ENCODE peak calls at places on chromosomes 11 and 22, in eight cellular contexts. X is colonic mucosa, J is keratinocyte, B is spleen, F is GM23248, G is stomach, Q is right lobe of liver, P is fibroblast of lung. S is an unnamed sample.

GRCh38 chr11:69111578-69112247 is 44.0 kb upstream of the SMIM38 start:
- DNase-seq in X (no peak), J (no peak), B (no peak), F (no peak), G (no peak), Q (no peak), P (no peak), S (peak; percentile 60)

GRCh38 chr11:21401496-21401895 is 732.1 kb downstream of the NELL1 start:
- DNase-seq in X (no peak), J (peak; percentile 71), B (no peak), F (no peak), G (no peak), Q (no peak), P (no peak), S (no peak)

GRCh38 chr11:97454988-97455387 is 1065.2 kb downstream of the JRKL start:
- DNase-seq in X (no peak), J (no peak), B (no peak), F (peak; percentile 6), G (no peak), Q (no peak), P (peak; percentile 54), S (no peak)

GRCh38 chr11:127789887-127790286 is 789.3 kb upstream of the KIRREL3 start:
- DNase-seq in X (peak; percentile 33), J (no peak), B (no peak), F (peak; percentile 6), G (no peak), Q (peak; percentile 51), P (no peak), S (no peak)

GRCh38 chr22:33896801-33897620 is 23.3 kb downstream of the LARGE1 start:
- DNase-seq in X (no peak), J (no peak), B (no peak), F (peak; percentile 64), G (no peak), Q (no peak), P (no peak), S (no peak)

GRCh38 chr11:908273-908672 is 2.3 kb downstream of the CHID1 start:
- DNase-seq in X (no peak), J (no peak), B (no peak), F (peak; percentile 34), G (no peak), Q (no peak), P (no peak), S (no peak)

GRCh38 chr22:44023404-44024287 is 456 bp upstream of the PARVB start:
- DNase-seq in X (peak; percentile 33), J (no peak), B (peak; percentile 89), F (peak; percentile 71), G (peak; percentile 54), Q (peak; percentile 64), P (peak; percentile 32), S (peak; percentile 87)

GRCh38 chr22:27629908-27630733 is 171.4 kb downstream of the MN1 start:
- DNase-seq in X (no peak), J (no peak), B (no peak), F (no peak), G (no peak), Q (no peak), P (no peak), S (no peak)

GRCh38 chr11:1076061-1076665 is 1.5 kb downstream of the MUC2 start:
- DNase-seq in X (no peak), J (no peak), B (peak; percentile 48), F (no peak), G (no peak), Q (no peak), P (no peak), S (peak; percentile 66)

GRCh38 chr11:133718238-133718637 is 127.1 kb downstream of the SPATA19 start:
- DNase-seq in X (no peak), J (no peak), B (no peak), F (no peak), G (no peak), Q (no peak), P (no peak), S (no peak)

GRCh38 chr22:48182036-48182435 is 1419.6 kb downstream of the TBC1D22A start:
- DNase-seq in X (no peak), J (no peak), B (no peak), F (no peak), G (no peak), Q (no peak), P (no peak), S (no peak)

GRCh38 chr22:48180631-48181030 is 1418.2 kb downstream of the TBC1D22A start:
- DNase-seq in X (no peak), J (no peak), B (no peak), F (peak; percentile 13), G (no peak), Q (no peak), P (no peak), S (no peak)

GRCh38 chr22:48179571-48180546 is 1417.4 kb downstream of the TBC1D22A start:
- DNase-seq in X (no peak), J (no peak), B (no peak), F (no peak), G (no peak), Q (no peak), P (no peak), S (no peak)

GRCh38 chr22:48182896-48183805 is 1420.7 kb downstream of the TBC1D22A start:
- DNase-seq in X (no peak), J (no peak), B (no peak), F (no peak), G (no peak), Q (no peak), P (no peak), S (no peak)

DNA sequence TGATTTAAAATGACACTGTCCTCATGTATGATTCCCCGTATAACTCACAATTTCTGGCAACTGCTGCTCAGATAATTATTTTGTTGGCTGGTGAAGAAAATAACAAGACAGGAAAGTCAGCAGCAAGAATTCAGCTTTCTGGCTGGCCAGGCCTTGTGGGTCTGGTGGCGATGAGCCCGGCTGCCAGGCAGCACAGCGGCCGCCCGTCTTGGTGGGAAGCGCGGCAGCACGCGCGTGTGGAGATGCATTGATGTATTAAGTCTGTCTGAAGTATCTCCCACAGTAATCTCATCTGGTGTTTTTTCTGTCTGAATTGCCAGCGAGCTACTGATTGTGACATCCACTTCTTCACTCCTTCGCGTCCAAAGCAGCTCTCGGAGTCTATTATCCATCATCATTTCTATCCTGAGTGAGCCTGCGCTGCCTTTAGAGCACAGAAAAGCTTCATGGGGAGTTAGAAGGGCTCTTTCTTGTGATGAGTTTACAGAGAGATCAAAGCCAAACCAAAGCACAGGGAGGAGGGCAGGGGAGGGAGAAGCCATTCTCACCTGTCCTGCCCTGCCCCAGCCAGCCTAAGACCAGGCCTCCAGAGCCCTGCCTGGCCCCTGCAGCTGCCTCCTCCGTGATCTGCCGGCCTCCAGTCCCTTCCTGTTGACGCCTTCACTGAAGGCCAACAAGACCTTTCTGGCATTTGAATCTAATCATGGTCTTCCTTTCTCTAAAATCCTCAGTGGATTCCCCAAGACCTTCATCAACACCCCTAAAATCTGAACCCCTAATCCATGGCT is 1418.9 kb downstream of the TBC1D22A start:
- DNase-seq in X (no peak), J (no peak), B (no peak), F (no peak), G (no peak), Q (no peak), P (no peak), S (no peak)
- H3K9me3 ChIP-seq in X (no peaks in the 10 kb centered on the region), J (peaks cover 19% of the 10 kb centered on the region), B (no peaks in the 10 kb centered on the region), F (no peaks in the 10 kb centered on the region), G (no peaks in the 10 kb centered on the region), Q (no peaks in the 10 kb centered on the region), P (no peaks in the 10 kb centered on the region), S (no peaks in the 10 kb centered on the region)

GRCh38 chr11:2694995-2695939 is 4.5 kb downstream of the KCNQ1OT1 start:
- DNase-seq in X (no peak), J (no peak), B (peak; percentile 40), F (no peak), G (no peak), Q (peak; percentile 27), P (no peak), S (no peak)
- H3K4me3 ChIP-seq in X (no peak overlapping the region), J (no peak overlapping the region), B (no peak overlapping the region), F (no peak overlapping the region), G (no peak overlapping the region), Q (no peak overlapping the region), P (no peak overlapping the region), S (peak overlapping the region; percentile 11)

DNA sequence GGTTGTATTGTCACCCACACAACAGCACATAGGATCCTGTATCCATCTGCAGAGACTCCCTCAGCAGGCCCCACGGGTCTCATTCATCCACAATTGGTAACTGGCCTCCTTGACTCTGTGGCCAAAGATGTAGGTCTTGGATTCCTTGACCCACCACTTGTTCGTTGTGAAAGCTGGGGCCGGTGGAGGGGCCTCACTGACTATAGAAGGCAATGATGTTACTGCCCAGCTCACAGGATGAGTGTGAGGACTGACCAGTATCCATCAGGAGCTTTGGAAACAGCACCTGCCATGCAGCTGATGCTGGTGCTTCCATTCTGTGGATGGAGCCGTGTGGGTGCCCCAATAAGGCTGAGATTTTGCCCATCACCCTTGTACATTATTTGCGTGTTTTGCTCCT is 615.7 kb downstream of the BRD1 start:
- DNase-seq in X (no peak), J (no peak), B (peak; percentile 36), F (no peak), G (peak; percentile 23), Q (peak; percentile 12), P (no peak), S (peak; percentile 11)
- H3K9me3 ChIP-seq in X (no peaks in the 10 kb centered on the region), J (peaks cover 14% of the 10 kb centered on the region), B (no peaks in the 10 kb centered on the region), F (no peaks in the 10 kb centered on the region), G (peaks cover 14% of the 10 kb centered on the region), Q (no peaks in the 10 kb centered on the region), P (no peaks in the 10 kb centered on the region), S (no peaks in the 10 kb centered on the region)

GRCh38 chr11:7982582-7983119 is 4.5 kb upstream of the EIF3F start:
- DNase-seq in X (no peak), J (no peak), B (no peak), F (no peak), G (no peak), Q (no peak), P (no peak), S (no peak)

GRCh38 chr11:7981758-7982157 is 5.4 kb upstream of the EIF3F start:
- DNase-seq in X (no peak), J (no peak), B (no peak), F (no peak), G (no peak), Q (no peak), P (no peak), S (no peak)

GRCh38 chr11:7973011-7973410 is 7.8 kb upstream of the NLRP10 start:
- DNase-seq in X (no peak), J (no peak), B (no peak), F (peak; percentile 54), G (no peak), Q (no peak), P (no peak), S (no peak)

GRCh38 chr11:7974668-7975067 is 9.4 kb upstream of the NLRP10 start:
- DNase-seq in X (no peak), J (no peak), B (no peak), F (no peak), G (no peak), Q (no peak), P (no peak), S (no peak)

DNA sequence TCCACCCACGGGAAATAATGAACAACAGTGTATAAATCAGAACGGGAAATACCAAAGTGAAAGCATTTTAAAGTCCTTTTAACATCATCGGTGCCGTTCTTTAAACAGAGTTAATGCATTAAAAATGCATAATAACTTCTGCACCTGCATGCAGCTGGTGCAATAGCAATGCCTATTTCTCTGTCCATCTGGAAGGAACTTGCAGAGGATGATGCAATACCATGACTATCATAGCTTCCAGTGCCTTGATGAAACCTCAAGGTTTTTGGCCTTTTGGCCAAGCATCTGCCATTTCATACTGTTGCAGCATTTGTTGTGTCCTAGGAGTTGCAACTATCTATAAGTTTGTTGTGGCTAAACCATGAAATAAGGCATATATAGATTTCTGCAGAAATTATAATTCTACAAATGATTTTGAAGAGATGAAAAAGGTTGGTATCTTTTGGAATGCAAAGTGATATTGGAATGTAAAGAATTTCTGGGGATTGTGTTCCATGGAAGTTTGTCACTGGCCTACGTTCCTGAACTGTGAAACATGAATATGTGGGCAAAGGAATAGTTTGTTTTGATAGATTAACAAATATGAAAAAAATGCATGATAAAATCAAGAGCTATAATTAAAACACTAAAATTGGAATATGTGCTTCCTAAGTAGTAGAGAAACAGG is 9.8 kb upstream of the EIF3F start:
- DNase-seq in X (no peak), J (peak; percentile 67), B (no peak), F (peak; percentile 94), G (no peak), Q (no peak), P (peak; percentile 94), S (no peak)
- H3K4me3 ChIP-seq in X (no peak overlapping the region), J (no peak overlapping the region), B (no peak overlapping the region), F (peak overlapping the region; percentile 3), G (no peak overlapping the region), Q (no peak overlapping the region), P (no peak overlapping the region), S (peak overlapping the region; percentile 15)